ENCODE peak calls at places on chromosomes 3 and 15, in nine cellular contexts. One of them, this sample, is unnamed.

GRCh38 chr3:65873028-65873427 is 165.7 kb downstream of the MAGI1 start:
- DNase-seq in endothelial cell: no peak
- DNase-seq in activated T-cell treated with anti-CD3 and anti-CD28 coated beads, Interleukin-2, amount 50 U/mL, for 72 hours: no peak
- DNase-seq in activated naive CD4-positive, alpha-beta T cell treated with anti-CD3 and anti-CD28 coated beads, Interleukin-2, amount 10 ng/mL, durations not matched to agents 7 days and 5 days: no peak
- DNase-seq in activated CD4-positive, alpha-beta T cell treated with anti-CD3 and anti-CD28 coated beads for 36 hours: no peak
- DNase-seq in amniotic stem cell: no peak
- DNase-seq in osteocyte: no peak
- DNase-seq in activated gamma-delta T cell: no peak
- DNase-seq in right cardiac atrium: no peak
- DNase-seq in this sample: no peak

GRCh38 chr3:32376098-32376497 is 15.6 kb upstream of the CMTM7 start:
- DNase-seq in activated gamma-delta T cell: no peak
- DNase-seq in activated naive CD4-positive, alpha-beta T cell treated with anti-CD3 and anti-CD28 coated beads, Interleukin-2, amount 10 ng/mL, durations not matched to agents 7 days and 5 days: no peak
- DNase-seq in amniotic stem cell: no peak
- DNase-seq in activated T-cell treated with anti-CD3 and anti-CD28 coated beads, Interleukin-2, amount 50 U/mL, for 72 hours: no peak
- DNase-seq in activated CD4-positive, alpha-beta T cell treated with anti-CD3 and anti-CD28 coated beads for 36 hours: no peak
- DNase-seq in endothelial cell: no peak
- DNase-seq in osteocyte: no peak
- DNase-seq in right cardiac atrium: no peak
- DNase-seq in this sample: no peak

GRCh38 chr3:133441867-133442270 is 42.0 kb downstream of the BFSP2 start:
- DNase-seq in activated CD4-positive, alpha-beta T cell treated with anti-CD3 and anti-CD28 coated beads for 36 hours: peak; percentile 49
- DNase-seq in osteocyte: no peak
- DNase-seq in activated gamma-delta T cell: no peak
- DNase-seq in activated T-cell treated with anti-CD3 and anti-CD28 coated beads, Interleukin-2, amount 50 U/mL, for 72 hours: peak; percentile 27
- DNase-seq in endothelial cell: no peak
- DNase-seq in amniotic stem cell: no peak
- DNase-seq in activated naive CD4-positive, alpha-beta T cell treated with anti-CD3 and anti-CD28 coated beads, Interleukin-2, amount 10 ng/mL, durations not matched to agents 7 days and 5 days: peak; percentile 54
- DNase-seq in right cardiac atrium: no peak
- DNase-seq in this sample: no peak

GRCh38 chr3:4866841-4867240 is 112.4 kb upstream of the BHLHE40 start:
- DNase-seq in activated gamma-delta T cell: no peak
- DNase-seq in osteocyte: no peak
- DNase-seq in activated CD4-positive, alpha-beta T cell treated with anti-CD3 and anti-CD28 coated beads for 36 hours: no peak
- DNase-seq in right cardiac atrium: no peak
- DNase-seq in activated naive CD4-positive, alpha-beta T cell treated with anti-CD3 and anti-CD28 coated beads, Interleukin-2, amount 10 ng/mL, durations not matched to agents 7 days and 5 days: no peak
- DNase-seq in amniotic stem cell: no peak
- DNase-seq in endothelial cell: no peak
- DNase-seq in activated T-cell treated with anti-CD3 and anti-CD28 coated beads, Interleukin-2, amount 50 U/mL, for 72 hours: no peak
- DNase-seq in this sample: no peak

GRCh38 chr3:122826315-122826714 is 31.4 kb downstream of the SLC49A4 start:
- DNase-seq in osteocyte: no peak
- DNase-seq in activated naive CD4-positive, alpha-beta T cell treated with anti-CD3 and anti-CD28 coated beads, Interleukin-2, amount 10 ng/mL, durations not matched to agents 7 days and 5 days: no peak
- DNase-seq in right cardiac atrium: no peak
- DNase-seq in activated gamma-delta T cell: no peak
- DNase-seq in endothelial cell: no peak
- DNase-seq in activated T-cell treated with anti-CD3 and anti-CD28 coated beads, Interleukin-2, amount 50 U/mL, for 72 hours: no peak
- DNase-seq in activated CD4-positive, alpha-beta T cell treated with anti-CD3 and anti-CD28 coated beads for 36 hours: no peak
- DNase-seq in amniotic stem cell: no peak
- DNase-seq in this sample: no peak

GRCh38 chr3:50503504-50503903 is at the start of gene CACNA2D2:
- DNase-seq in osteocyte: no peak
- DNase-seq in right cardiac atrium: peak; percentile 90
- DNase-seq in endothelial cell: peak; percentile 62
- DNase-seq in amniotic stem cell: no peak
- DNase-seq in activated CD4-positive, alpha-beta T cell treated with anti-CD3 and anti-CD28 coated beads for 36 hours: peak; percentile 70
- DNase-seq in activated naive CD4-positive, alpha-beta T cell treated with anti-CD3 and anti-CD28 coated beads, Interleukin-2, amount 10 ng/mL, durations not matched to agents 7 days and 5 days: peak; percentile 75
- DNase-seq in activated T-cell treated with anti-CD3 and anti-CD28 coated beads, Interleukin-2, amount 50 U/mL, for 72 hours: peak; percentile 55
- DNase-seq in activated gamma-delta T cell: peak; percentile 73
- DNase-seq in this sample: peak; percentile 67

GRCh38 chr15:80549191-80549590 is 145.0 kb downstream of the ARNT2 start:
- DNase-seq in activated gamma-delta T cell: no peak
- DNase-seq in activated T-cell treated with anti-CD3 and anti-CD28 coated beads, Interleukin-2, amount 50 U/mL, for 72 hours: no peak
- DNase-seq in activated CD4-positive, alpha-beta T cell treated with anti-CD3 and anti-CD28 coated beads for 36 hours: no peak
- DNase-seq in activated naive CD4-positive, alpha-beta T cell treated with anti-CD3 and anti-CD28 coated beads, Interleukin-2, amount 10 ng/mL, durations not matched to agents 7 days and 5 days: no peak
- DNase-seq in osteocyte: no peak
- DNase-seq in right cardiac atrium: no peak
- DNase-seq in amniotic stem cell: peak; percentile 36
- DNase-seq in endothelial cell: no peak
- DNase-seq in this sample: no peak

GRCh38 chr3:188239035-188239434 is 85.1 kb downstream of the LPP start:
- DNase-seq in activated gamma-delta T cell: no peak
- DNase-seq in amniotic stem cell: no peak
- DNase-seq in osteocyte: no peak
- DNase-seq in activated T-cell treated with anti-CD3 and anti-CD28 coated beads, Interleukin-2, amount 50 U/mL, for 72 hours: no peak
- DNase-seq in activated naive CD4-positive, alpha-beta T cell treated with anti-CD3 and anti-CD28 coated beads, Interleukin-2, amount 10 ng/mL, durations not matched to agents 7 days and 5 days: no peak
- DNase-seq in right cardiac atrium: no peak
- DNase-seq in activated CD4-positive, alpha-beta T cell treated with anti-CD3 and anti-CD28 coated beads for 36 hours: no peak
- DNase-seq in endothelial cell: no peak
- DNase-seq in this sample: no peak

GRCh38 chr3:29759021-29759359 is 478.1 kb downstream of the RBMS3 start:
- DNase-seq in amniotic stem cell: no peak
- DNase-seq in activated gamma-delta T cell: no peak
- DNase-seq in activated naive CD4-positive, alpha-beta T cell treated with anti-CD3 and anti-CD28 coated beads, Interleukin-2, amount 10 ng/mL, durations not matched to agents 7 days and 5 days: no peak
- DNase-seq in activated CD4-positive, alpha-beta T cell treated with anti-CD3 and anti-CD28 coated beads for 36 hours: no peak
- DNase-seq in right cardiac atrium: no peak
- DNase-seq in activated T-cell treated with anti-CD3 and anti-CD28 coated beads, Interleukin-2, amount 50 U/mL, for 72 hours: no peak
- DNase-seq in endothelial cell: no peak
- DNase-seq in osteocyte: no peak
- DNase-seq in this sample: no peak

GRCh38 chr3:73663495-73663894 is 38.8 kb upstream of the PDZRN3 start:
- DNase-seq in amniotic stem cell: no peak
- DNase-seq in activated T-cell treated with anti-CD3 and anti-CD28 coated beads, Interleukin-2, amount 50 U/mL, for 72 hours: no peak
- DNase-seq in osteocyte: no peak
- DNase-seq in activated naive CD4-positive, alpha-beta T cell treated with anti-CD3 and anti-CD28 coated beads, Interleukin-2, amount 10 ng/mL, durations not matched to agents 7 days and 5 days: no peak
- DNase-seq in activated gamma-delta T cell: no peak
- DNase-seq in endothelial cell: no peak
- DNase-seq in right cardiac atrium: no peak
- DNase-seq in activated CD4-positive, alpha-beta T cell treated with anti-CD3 and anti-CD28 coated beads for 36 hours: no peak
- DNase-seq in this sample: no peak

GRCh38 chr3:59451041-59451763 is 401.4 kb upstream of the CFAP20DC start:
- DNase-seq in osteocyte: no peak
- DNase-seq in amniotic stem cell: no peak
- DNase-seq in endothelial cell: no peak
- DNase-seq in activated T-cell treated with anti-CD3 and anti-CD28 coated beads, Interleukin-2, amount 50 U/mL, for 72 hours: peak; percentile 73
- DNase-seq in activated gamma-delta T cell: no peak
- DNase-seq in activated CD4-positive, alpha-beta T cell treated with anti-CD3 and anti-CD28 coated beads for 36 hours: peak; percentile 72
- DNase-seq in activated naive CD4-positive, alpha-beta T cell treated with anti-CD3 and anti-CD28 coated beads, Interleukin-2, amount 10 ng/mL, durations not matched to agents 7 days and 5 days: peak; percentile 82
- DNase-seq in right cardiac atrium: no peak
- DNase-seq in this sample: peak; percentile 34

GRCh38 chr15:31359722-31360111 is 33.1 kb downstream of the KLF13 start:
- DNase-seq in right cardiac atrium: peak; percentile 48
- DNase-seq in activated gamma-delta T cell: no peak
- DNase-seq in amniotic stem cell: no peak
- DNase-seq in osteocyte: no peak
- DNase-seq in activated naive CD4-positive, alpha-beta T cell treated with anti-CD3 and anti-CD28 coated beads, Interleukin-2, amount 10 ng/mL, durations not matched to agents 7 days and 5 days: no peak
- DNase-seq in endothelial cell: no peak
- DNase-seq in activated CD4-positive, alpha-beta T cell treated with anti-CD3 and anti-CD28 coated beads for 36 hours: no peak
- DNase-seq in activated T-cell treated with anti-CD3 and anti-CD28 coated beads, Interleukin-2, amount 50 U/mL, for 72 hours: no peak
- DNase-seq in this sample: no peak

GRCh38 chr15:70111203-70112017 is 13.7 kb upstream of the TLE3 start:
- DNase-seq in endothelial cell: peak; percentile 73
- DNase-seq in right cardiac atrium: peak; percentile 80
- DNase-seq in activated gamma-delta T cell: no peak
- DNase-seq in activated CD4-positive, alpha-beta T cell treated with anti-CD3 and anti-CD28 coated beads for 36 hours: no peak
- DNase-seq in amniotic stem cell: no peak
- DNase-seq in osteocyte: no peak
- DNase-seq in activated naive CD4-positive, alpha-beta T cell treated with anti-CD3 and anti-CD28 coated beads, Interleukin-2, amount 10 ng/mL, durations not matched to agents 7 days and 5 days: no peak
- DNase-seq in activated T-cell treated with anti-CD3 and anti-CD28 coated beads, Interleukin-2, amount 50 U/mL, for 72 hours: no peak
- DNase-seq in this sample: no peak

GRCh38 chr3:186775999-186776398 is 7.4 kb upstream of the EIF4A2 start:
- DNase-seq in endothelial cell: no peak
- DNase-seq in activated gamma-delta T cell: no peak
- DNase-seq in activated T-cell treated with anti-CD3 and anti-CD28 coated beads, Interleukin-2, amount 50 U/mL, for 72 hours: no peak
- DNase-seq in activated CD4-positive, alpha-beta T cell treated with anti-CD3 and anti-CD28 coated beads for 36 hours: no peak
- DNase-seq in amniotic stem cell: no peak
- DNase-seq in osteocyte: no peak
- DNase-seq in activated naive CD4-positive, alpha-beta T cell treated with anti-CD3 and anti-CD28 coated beads, Interleukin-2, amount 10 ng/mL, durations not matched to agents 7 days and 5 days: no peak
- DNase-seq in right cardiac atrium: no peak
- DNase-seq in this sample: no peak

GRCh38 chr3:117104381-117104780 is 394.8 kb downstream of the TUSC7 start:
- DNase-seq in activated CD4-positive, alpha-beta T cell treated with anti-CD3 and anti-CD28 coated beads for 36 hours: no peak
- DNase-seq in activated naive CD4-positive, alpha-beta T cell treated with anti-CD3 and anti-CD28 coated beads, Interleukin-2, amount 10 ng/mL, durations not matched to agents 7 days and 5 days: no peak
- DNase-seq in activated gamma-delta T cell: no peak
- DNase-seq in osteocyte: no peak
- DNase-seq in endothelial cell: no peak
- DNase-seq in right cardiac atrium: no peak
- DNase-seq in amniotic stem cell: no peak
- DNase-seq in activated T-cell treated with anti-CD3 and anti-CD28 coated beads, Interleukin-2, amount 50 U/mL, for 72 hours: no peak
- DNase-seq in this sample: no peak

GRCh38 chr15:75929799-75930565 is 26.3 kb downstream of the FBXO22 start:
- DNase-seq in activated T-cell treated with anti-CD3 and anti-CD28 coated beads, Interleukin-2, amount 50 U/mL, for 72 hours: no peak
- DNase-seq in right cardiac atrium: no peak
- DNase-seq in amniotic stem cell: no peak
- DNase-seq in endothelial cell: no peak
- DNase-seq in activated gamma-delta T cell: no peak
- DNase-seq in activated CD4-positive, alpha-beta T cell treated with anti-CD3 and anti-CD28 coated beads for 36 hours: peak; percentile 9
- DNase-seq in osteocyte: no peak
- DNase-seq in activated naive CD4-positive, alpha-beta T cell treated with anti-CD3 and anti-CD28 coated beads, Interleukin-2, amount 10 ng/mL, durations not matched to agents 7 days and 5 days: no peak
- DNase-seq in this sample: no peak

GRCh38 chr3:12015627-12016026 is 11.4 kb downstream of the SYN2 start:
- DNase-seq in activated naive CD4-positive, alpha-beta T cell treated with anti-CD3 and anti-CD28 coated beads, Interleukin-2, amount 10 ng/mL, durations not matched to agents 7 days and 5 days: no peak
- DNase-seq in right cardiac atrium: no peak
- DNase-seq in amniotic stem cell: no peak
- DNase-seq in endothelial cell: no peak
- DNase-seq in activated gamma-delta T cell: no peak
- DNase-seq in activated T-cell treated with anti-CD3 and anti-CD28 coated beads, Interleukin-2, amount 50 U/mL, for 72 hours: no peak
- DNase-seq in activated CD4-positive, alpha-beta T cell treated with anti-CD3 and anti-CD28 coated beads for 36 hours: no peak
- DNase-seq in osteocyte: no peak
- DNase-seq in this sample: no peak

GRCh38 chr3:4939276-4939675 is 40.0 kb upstream of the BHLHE40 start:
- DNase-seq in osteocyte: no peak
- DNase-seq in activated T-cell treated with anti-CD3 and anti-CD28 coated beads, Interleukin-2, amount 50 U/mL, for 72 hours: no peak
- DNase-seq in right cardiac atrium: no peak
- DNase-seq in activated naive CD4-positive, alpha-beta T cell treated with anti-CD3 and anti-CD28 coated beads, Interleukin-2, amount 10 ng/mL, durations not matched to agents 7 days and 5 days: no peak
- DNase-seq in amniotic stem cell: no peak
- DNase-seq in activated CD4-positive, alpha-beta T cell treated with anti-CD3 and anti-CD28 coated beads for 36 hours: no peak
- DNase-seq in endothelial cell: no peak
- DNase-seq in activated gamma-delta T cell: no peak
- DNase-seq in this sample: no peak

GRCh38 chr3:179324270-179324754 is 1.5 kb downstream of the ZNF639 start:
- DNase-seq in activated naive CD4-positive, alpha-beta T cell treated with anti-CD3 and anti-CD28 coated beads, Interleukin-2, amount 10 ng/mL, durations not matched to agents 7 days and 5 days: no peak
- DNase-seq in amniotic stem cell: no peak
- DNase-seq in activated gamma-delta T cell: no peak
- DNase-seq in endothelial cell: no peak
- DNase-seq in activated T-cell treated with anti-CD3 and anti-CD28 coated beads, Interleukin-2, amount 50 U/mL, for 72 hours: no peak
- DNase-seq in osteocyte: no peak
- DNase-seq in right cardiac atrium: no peak
- DNase-seq in activated CD4-positive, alpha-beta T cell treated with anti-CD3 and anti-CD28 coated beads for 36 hours: no peak
- DNase-seq in this sample: no peak

GRCh38 chr15:58396181-58396580 is 35.6 kb upstream of the LIPC start:
- DNase-seq in osteocyte: no peak
- DNase-seq in activated CD4-positive, alpha-beta T cell treated with anti-CD3 and anti-CD28 coated beads for 36 hours: no peak
- DNase-seq in activated naive CD4-positive, alpha-beta T cell treated with anti-CD3 and anti-CD28 coated beads, Interleukin-2, amount 10 ng/mL, durations not matched to agents 7 days and 5 days: no peak
- DNase-seq in endothelial cell: no peak
- DNase-seq in activated T-cell treated with anti-CD3 and anti-CD28 coated beads, Interleukin-2, amount 50 U/mL, for 72 hours: no peak
- DNase-seq in right cardiac atrium: no peak
- DNase-seq in activated gamma-delta T cell: no peak
- DNase-seq in amniotic stem cell: peak; percentile 88
- DNase-seq in this sample: no peak

GRCh38 chr3:78201066-78201465 is 1161.2 kb downstream of the ROBO2 start:
- DNase-seq in activated naive CD4-positive, alpha-beta T cell treated with anti-CD3 and anti-CD28 coated beads, Interleukin-2, amount 10 ng/mL, durations not matched to agents 7 days and 5 days: no peak
- DNase-seq in activated T-cell treated with anti-CD3 and anti-CD28 coated beads, Interleukin-2, amount 50 U/mL, for 72 hours: no peak
- DNase-seq in right cardiac atrium: no peak
- DNase-seq in endothelial cell: no peak
- DNase-seq in activated gamma-delta T cell: no peak
- DNase-seq in osteocyte: no peak
- DNase-seq in amniotic stem cell: no peak
- DNase-seq in activated CD4-positive, alpha-beta T cell treated with anti-CD3 and anti-CD28 coated beads for 36 hours: no peak
- DNase-seq in this sample: no peak

GRCh38 chr3:184579513-184579912 is 17.9 kb downstream of the EPHB3 start:
- DNase-seq in activated CD4-positive, alpha-beta T cell treated with anti-CD3 and anti-CD28 coated beads for 36 hours: no peak
- DNase-seq in amniotic stem cell: no peak
- DNase-seq in activated T-cell treated with anti-CD3 and anti-CD28 coated beads, Interleukin-2, amount 50 U/mL, for 72 hours: no peak
- DNase-seq in activated gamma-delta T cell: no peak
- DNase-seq in right cardiac atrium: peak; percentile 40
- DNase-seq in activated naive CD4-positive, alpha-beta T cell treated with anti-CD3 and anti-CD28 coated beads, Interleukin-2, amount 10 ng/mL, durations not matched to agents 7 days and 5 days: no peak
- DNase-seq in osteocyte: no peak
- DNase-seq in endothelial cell: no peak
- DNase-seq in this sample: no peak

GRCh38 chr3:48656061-48656840 is 6.4 kb downstream of the CELSR3 start:
- DNase-seq in activated CD4-positive, alpha-beta T cell treated with anti-CD3 and anti-CD28 coated beads for 36 hours: peak; percentile 94
- DNase-seq in amniotic stem cell: no peak
- DNase-seq in activated T-cell treated with anti-CD3 and anti-CD28 coated beads, Interleukin-2, amount 50 U/mL, for 72 hours: peak; percentile 92
- DNase-seq in endothelial cell: peak; percentile 82
- DNase-seq in activated gamma-delta T cell: peak; percentile 76
- DNase-seq in right cardiac atrium: peak; percentile 94
- DNase-seq in osteocyte: no peak
- DNase-seq in activated naive CD4-positive, alpha-beta T cell treated with anti-CD3 and anti-CD28 coated beads, Interleukin-2, amount 10 ng/mL, durations not matched to agents 7 days and 5 days: peak; percentile 89
- DNase-seq in this sample: peak; percentile 86

GRCh38 chr3:88807471-88808090 is 299.8 kb upstream of the EPHA3 start:
- DNase-seq in amniotic stem cell: peak; percentile 9
- DNase-seq in endothelial cell: no peak
- DNase-seq in activated naive CD4-positive, alpha-beta T cell treated with anti-CD3 and anti-CD28 coated beads, Interleukin-2, amount 10 ng/mL, durations not matched to agents 7 days and 5 days: no peak
- DNase-seq in right cardiac atrium: no peak
- DNase-seq in activated T-cell treated with anti-CD3 and anti-CD28 coated beads, Interleukin-2, amount 50 U/mL, for 72 hours: no peak
- DNase-seq in activated CD4-positive, alpha-beta T cell treated with anti-CD3 and anti-CD28 coated beads for 36 hours: no peak
- DNase-seq in osteocyte: no peak
- DNase-seq in activated gamma-delta T cell: no peak
- DNase-seq in this sample: no peak

GRCh38 chr3:129084501-129084900 is 23.9 kb downstream of the GP9 start:
- DNase-seq in endothelial cell: no peak
- DNase-seq in right cardiac atrium: peak; percentile 28
- DNase-seq in activated CD4-positive, alpha-beta T cell treated with anti-CD3 and anti-CD28 coated beads for 36 hours: no peak
- DNase-seq in amniotic stem cell: no peak
- DNase-seq in activated naive CD4-positive, alpha-beta T cell treated with anti-CD3 and anti-CD28 coated beads, Interleukin-2, amount 10 ng/mL, durations not matched to agents 7 days and 5 days: no peak
- DNase-seq in activated gamma-delta T cell: no peak
- DNase-seq in activated T-cell treated with anti-CD3 and anti-CD28 coated beads, Interleukin-2, amount 50 U/mL, for 72 hours: no peak
- DNase-seq in osteocyte: no peak
- DNase-seq in this sample: no peak

GRCh38 chr3:145326666-145327065 is 834.3 kb downstream of the PLOD2 start:
- DNase-seq in activated naive CD4-positive, alpha-beta T cell treated with anti-CD3 and anti-CD28 coated beads, Interleukin-2, amount 10 ng/mL, durations not matched to agents 7 days and 5 days: no peak
- DNase-seq in osteocyte: no peak
- DNase-seq in activated T-cell treated with anti-CD3 and anti-CD28 coated beads, Interleukin-2, amount 50 U/mL, for 72 hours: no peak
- DNase-seq in endothelial cell: no peak
- DNase-seq in amniotic stem cell: no peak
- DNase-seq in right cardiac atrium: no peak
- DNase-seq in activated CD4-positive, alpha-beta T cell treated with anti-CD3 and anti-CD28 coated beads for 36 hours: no peak
- DNase-seq in activated gamma-delta T cell: no peak
- DNase-seq in this sample: no peak

GRCh38 chr15:49239105-49239504 is 69.1 kb downstream of the GALK2 start:
- DNase-seq in endothelial cell: no peak
- DNase-seq in osteocyte: no peak
- DNase-seq in activated gamma-delta T cell: no peak
- DNase-seq in activated CD4-positive, alpha-beta T cell treated with anti-CD3 and anti-CD28 coated beads for 36 hours: no peak
- DNase-seq in right cardiac atrium: no peak
- DNase-seq in amniotic stem cell: no peak
- DNase-seq in activated naive CD4-positive, alpha-beta T cell treated with anti-CD3 and anti-CD28 coated beads, Interleukin-2, amount 10 ng/mL, durations not matched to agents 7 days and 5 days: no peak
- DNase-seq in activated T-cell treated with anti-CD3 and anti-CD28 coated beads, Interleukin-2, amount 50 U/mL, for 72 hours: no peak
- DNase-seq in this sample: no peak

GRCh38 chr15:101652783-101653430 is 726 bp upstream of the TM2D3 start:
- DNase-seq in activated T-cell treated with anti-CD3 and anti-CD28 coated beads, Interleukin-2, amount 50 U/mL, for 72 hours: no peak
- DNase-seq in osteocyte: no peak
- DNase-seq in amniotic stem cell: no peak
- DNase-seq in activated naive CD4-positive, alpha-beta T cell treated with anti-CD3 and anti-CD28 coated beads, Interleukin-2, amount 10 ng/mL, durations not matched to agents 7 days and 5 days: no peak
- DNase-seq in activated gamma-delta T cell: peak; percentile 17
- DNase-seq in endothelial cell: no peak
- DNase-seq in right cardiac atrium: peak; percentile 73
- DNase-seq in activated CD4-positive, alpha-beta T cell treated with anti-CD3 and anti-CD28 coated beads for 36 hours: peak; percentile 41
- DNase-seq in this sample: no peak

This sample was measured in lung.